ENCODE peak calls at places on chromosome 1, in eight cellular contexts. U is HFF-Myc; K is left kidney; I is astrocyte of the cerebellum; H is NCI-H1436 treated with DMSO at 0.1 percent for 48 hours; N is effector CD4-positive, alpha-beta T cell; Q is CD4-positive, alpha-beta memory T cell; P is AG20443. G is an unnamed sample.

GRCh38 chr1:37323486-37324377 is 150.6 kb upstream of the ZC3H12A start:
- DNase-seq in U (no peak), K (peak), I (no peak), H (no peak), N (no peak), Q (no peak), P (peak), G (peak)

GRCh38 chr1:177567393-177567792 is 396.6 kb downstream of the BRINP2 start:
- DNase-seq in U (no peak), K (peak), I (no peak), H (no peak), N (no peak), Q (no peak), P (peak), G (peak)

GRCh38 chr1:37471345-37472231 is 2.8 kb upstream of the ZC3H12A start:
- DNase-seq in U (no peak), K (peak), I (peak), H (no peak), N (no peak), Q (no peak), P (peak), G (peak)

GRCh38 chr1:241311056-241311746 is 45.8 kb downstream of the RGS7 start:
- DNase-seq in U (no peak), K (no peak), I (no peak), H (no peak), N (no peak), Q (no peak), P (no peak), G (peak)

GRCh38 chr1:7402548-7402850 is 368.6 kb upstream of the VAMP3 start:
- DNase-seq in U (no peak), K (no peak), I (no peak), H (no peak), N (no peak), Q (no peak), P (peak), G (no peak)

GRCh38 chr1:184892116-184892515 is 82.2 kb downstream of the NIBAN1 start:
- DNase-seq in U (no peak), K (no peak), I (no peak), H (no peak), N (no peak), Q (peak), P (no peak), G (no peak)

GRCh38 chr1:235657269-235657668 is 7.7 kb upstream of the GNG4 start:
- DNase-seq in U (no peak), K (no peak), I (no peak), H (no peak), N (no peak), Q (no peak), P (no peak), G (no peak)

GRCh38 chr1:92995420-92996130 is 34.3 kb upstream of the DIPK1A start:
- DNase-seq in U (no peak), K (no peak), I (no peak), H (no peak), N (no peak), Q (no peak), P (no peak), G (no peak)

G was measured in EH.